ENCODE peak calls at places on chromosomes 16 and 17, in seven cellular contexts. One of them, this sample, is unnamed.

GRCh38 chr17:4733073-4733531 is 1.9 kb downstream of the MED11 start:
- DNase-seq in stimulated activated CD8-positive, alpha-beta memory T cell treated with anti-CD3 and anti-CD28 coated beads, Interleukin-7, amount 100 ng/mL, for 24 hours: no peak
- DNase-seq in MCF 10A: no peak
- DNase-seq in T-helper 2 cell: no peak
- DNase-seq in nephron progenitor cell: no peak
- DNase-seq in AG04450: no peak
- DNase-seq in activated T-cell treated with anti-CD3 and anti-CD28 coated beads for 48 hours: no peak
- DNase-seq in this sample: no peak

GRCh38 chr16:84117482-84117843 is 721 bp upstream of the MBTPS1 start:
- DNase-seq in stimulated activated CD8-positive, alpha-beta memory T cell treated with anti-CD3 and anti-CD28 coated beads, Interleukin-7, amount 100 ng/mL, for 24 hours: no peak
- DNase-seq in MCF 10A: no peak
- DNase-seq in T-helper 2 cell: no peak
- DNase-seq in nephron progenitor cell: no peak
- DNase-seq in AG04450: no peak
- DNase-seq in activated T-cell treated with anti-CD3 and anti-CD28 coated beads for 48 hours: no peak
- DNase-seq in this sample: no peak

GRCh38 chr16:16992986-16993783 is 477.6 kb downstream of the XYLT1 start:
- DNase-seq in stimulated activated CD8-positive, alpha-beta memory T cell treated with anti-CD3 and anti-CD28 coated beads, Interleukin-7, amount 100 ng/mL, for 24 hours: no peak
- DNase-seq in MCF 10A: no peak
- DNase-seq in T-helper 2 cell: peak
- DNase-seq in nephron progenitor cell: peak
- DNase-seq in AG04450: no peak
- DNase-seq in activated T-cell treated with anti-CD3 and anti-CD28 coated beads for 48 hours: no peak
- DNase-seq in this sample: no peak

GRCh38 chr16:20504418-20504817 is 53.1 kb downstream of the ACSM2A start:
- DNase-seq in stimulated activated CD8-positive, alpha-beta memory T cell treated with anti-CD3 and anti-CD28 coated beads, Interleukin-7, amount 100 ng/mL, for 24 hours: no peak
- DNase-seq in MCF 10A: no peak
- DNase-seq in T-helper 2 cell: no peak
- DNase-seq in nephron progenitor cell: no peak
- DNase-seq in AG04450: no peak
- DNase-seq in activated T-cell treated with anti-CD3 and anti-CD28 coated beads for 48 hours: no peak
- DNase-seq in this sample: no peak

GRCh38 chr16:82329504-82330192 is 159.6 kb upstream of the MPHOSPH6 start:
- DNase-seq in stimulated activated CD8-positive, alpha-beta memory T cell treated with anti-CD3 and anti-CD28 coated beads, Interleukin-7, amount 100 ng/mL, for 24 hours: no peak
- DNase-seq in MCF 10A: no peak
- DNase-seq in T-helper 2 cell: no peak
- DNase-seq in nephron progenitor cell: peak
- DNase-seq in AG04450: no peak
- DNase-seq in activated T-cell treated with anti-CD3 and anti-CD28 coated beads for 48 hours: no peak
- DNase-seq in this sample: no peak

GRCh38 chr17:42421479-42422332 is 1.4 kb downstream of the CAVIN1 start:
- DNase-seq in stimulated activated CD8-positive, alpha-beta memory T cell treated with anti-CD3 and anti-CD28 coated beads, Interleukin-7, amount 100 ng/mL, for 24 hours: no peak
- DNase-seq in MCF 10A: peak
- DNase-seq in T-helper 2 cell: no peak
- DNase-seq in nephron progenitor cell: peak
- DNase-seq in AG04450: no peak
- DNase-seq in activated T-cell treated with anti-CD3 and anti-CD28 coated beads for 48 hours: no peak
- DNase-seq in this sample: no peak

GRCh38 chr16:25523183-25523582 is 168.6 kb upstream of the HS3ST4 start:
- DNase-seq in stimulated activated CD8-positive, alpha-beta memory T cell treated with anti-CD3 and anti-CD28 coated beads, Interleukin-7, amount 100 ng/mL, for 24 hours: no peak
- DNase-seq in MCF 10A: no peak
- DNase-seq in T-helper 2 cell: no peak
- DNase-seq in nephron progenitor cell: no peak
- DNase-seq in AG04450: no peak
- DNase-seq in activated T-cell treated with anti-CD3 and anti-CD28 coated beads for 48 hours: no peak
- DNase-seq in this sample: no peak

GRCh38 chr17:10482252-10482651 is 12.9 kb upstream of the MYH4 start:
- DNase-seq in stimulated activated CD8-positive, alpha-beta memory T cell treated with anti-CD3 and anti-CD28 coated beads, Interleukin-7, amount 100 ng/mL, for 24 hours: no peak
- DNase-seq in MCF 10A: no peak
- DNase-seq in T-helper 2 cell: no peak
- DNase-seq in nephron progenitor cell: no peak
- DNase-seq in AG04450: no peak
- DNase-seq in activated T-cell treated with anti-CD3 and anti-CD28 coated beads for 48 hours: no peak
- DNase-seq in this sample: no peak

GRCh38 chr16:47887496-47887895 is 268.3 kb downstream of the ABCC12 start:
- DNase-seq in stimulated activated CD8-positive, alpha-beta memory T cell treated with anti-CD3 and anti-CD28 coated beads, Interleukin-7, amount 100 ng/mL, for 24 hours: no peak
- DNase-seq in MCF 10A: peak
- DNase-seq in T-helper 2 cell: no peak
- DNase-seq in nephron progenitor cell: peak
- DNase-seq in AG04450: no peak
- DNase-seq in activated T-cell treated with anti-CD3 and anti-CD28 coated beads for 48 hours: no peak
- DNase-seq in this sample: peak

GRCh38 chr16:89842471-89843408 is 14.5 kb downstream of the SPIRE2 start:
- DNase-seq in stimulated activated CD8-positive, alpha-beta memory T cell treated with anti-CD3 and anti-CD28 coated beads, Interleukin-7, amount 100 ng/mL, for 24 hours: no peak
- DNase-seq in MCF 10A: no peak
- DNase-seq in T-helper 2 cell: no peak
- DNase-seq in nephron progenitor cell: no peak
- DNase-seq in AG04450: peak
- DNase-seq in activated T-cell treated with anti-CD3 and anti-CD28 coated beads for 48 hours: no peak
- DNase-seq in this sample: peak

GRCh38 chr17:1413281-1413791 is 13.3 kb upstream of the YWHAE start:
- DNase-seq in stimulated activated CD8-positive, alpha-beta memory T cell treated with anti-CD3 and anti-CD28 coated beads, Interleukin-7, amount 100 ng/mL, for 24 hours: no peak
- DNase-seq in MCF 10A: peak
- DNase-seq in T-helper 2 cell: no peak
- DNase-seq in nephron progenitor cell: no peak
- DNase-seq in AG04450: no peak
- DNase-seq in activated T-cell treated with anti-CD3 and anti-CD28 coated beads for 48 hours: no peak
- DNase-seq in this sample: peak

GRCh38 chr17:82433560-82434215 is 15.3 kb upstream of the OGFOD3 start:
- DNase-seq in stimulated activated CD8-positive, alpha-beta memory T cell treated with anti-CD3 and anti-CD28 coated beads, Interleukin-7, amount 100 ng/mL, for 24 hours: no peak
- DNase-seq in MCF 10A: no peak
- DNase-seq in T-helper 2 cell: no peak
- DNase-seq in nephron progenitor cell: no peak
- DNase-seq in AG04450: no peak
- DNase-seq in activated T-cell treated with anti-CD3 and anti-CD28 coated beads for 48 hours: no peak
- DNase-seq in this sample: no peak

GRCh38 chr17:5785867-5786509 is 201.7 kb upstream of the NLRP1 start:
- DNase-seq in stimulated activated CD8-positive, alpha-beta memory T cell treated with anti-CD3 and anti-CD28 coated beads, Interleukin-7, amount 100 ng/mL, for 24 hours: no peak
- DNase-seq in MCF 10A: no peak
- DNase-seq in T-helper 2 cell: no peak
- DNase-seq in nephron progenitor cell: no peak
- DNase-seq in AG04450: peak
- DNase-seq in activated T-cell treated with anti-CD3 and anti-CD28 coated beads for 48 hours: no peak
- DNase-seq in this sample: peak

GRCh38 chr17:80110927-80111701 is 9.7 kb downstream of the GAA start:
- DNase-seq in stimulated activated CD8-positive, alpha-beta memory T cell treated with anti-CD3 and anti-CD28 coated beads, Interleukin-7, amount 100 ng/mL, for 24 hours: no peak
- DNase-seq in MCF 10A: no peak
- DNase-seq in T-helper 2 cell: no peak
- DNase-seq in nephron progenitor cell: no peak
- DNase-seq in AG04450: no peak
- DNase-seq in activated T-cell treated with anti-CD3 and anti-CD28 coated beads for 48 hours: no peak
- DNase-seq in this sample: no peak

GRCh38 chr17:59038734-59039133 is 67.9 kb downstream of the TRIM37 start:
- DNase-seq in stimulated activated CD8-positive, alpha-beta memory T cell treated with anti-CD3 and anti-CD28 coated beads, Interleukin-7, amount 100 ng/mL, for 24 hours: no peak
- DNase-seq in MCF 10A: no peak
- DNase-seq in T-helper 2 cell: no peak
- DNase-seq in nephron progenitor cell: no peak
- DNase-seq in AG04450: peak
- DNase-seq in activated T-cell treated with anti-CD3 and anti-CD28 coated beads for 48 hours: peak
- DNase-seq in this sample: no peak

GRCh38 chr17:45430738-45431530 is 1.7 kb downstream of the ARHGAP27 start:
- DNase-seq in stimulated activated CD8-positive, alpha-beta memory T cell treated with anti-CD3 and anti-CD28 coated beads, Interleukin-7, amount 100 ng/mL, for 24 hours: no peak
- DNase-seq in MCF 10A: no peak
- DNase-seq in T-helper 2 cell: no peak
- DNase-seq in nephron progenitor cell: no peak
- DNase-seq in AG04450: no peak
- DNase-seq in activated T-cell treated with anti-CD3 and anti-CD28 coated beads for 48 hours: no peak
- DNase-seq in this sample: no peak

GRCh38 chr17:73643012-73643845 is 1.0 kb downstream of the SDK2 start:
- DNase-seq in stimulated activated CD8-positive, alpha-beta memory T cell treated with anti-CD3 and anti-CD28 coated beads, Interleukin-7, amount 100 ng/mL, for 24 hours: no peak
- DNase-seq in MCF 10A: no peak
- DNase-seq in T-helper 2 cell: peak
- DNase-seq in nephron progenitor cell: peak
- DNase-seq in AG04450: no peak
- DNase-seq in activated T-cell treated with anti-CD3 and anti-CD28 coated beads for 48 hours: peak
- DNase-seq in this sample: no peak

GRCh38 chr16:80274576-80275191 is 266.1 kb upstream of the DYNLRB2 start:
- DNase-seq in stimulated activated CD8-positive, alpha-beta memory T cell treated with anti-CD3 and anti-CD28 coated beads, Interleukin-7, amount 100 ng/mL, for 24 hours: no peak
- DNase-seq in MCF 10A: peak
- DNase-seq in T-helper 2 cell: no peak
- DNase-seq in nephron progenitor cell: peak
- DNase-seq in AG04450: peak
- DNase-seq in activated T-cell treated with anti-CD3 and anti-CD28 coated beads for 48 hours: no peak
- DNase-seq in this sample: peak

GRCh38 chr17:55327225-55328088 is 62.7 kb downstream of the HLF start:
- DNase-seq in stimulated activated CD8-positive, alpha-beta memory T cell treated with anti-CD3 and anti-CD28 coated beads, Interleukin-7, amount 100 ng/mL, for 24 hours: no peak
- DNase-seq in MCF 10A: no peak
- DNase-seq in T-helper 2 cell: no peak
- DNase-seq in nephron progenitor cell: no peak
- DNase-seq in AG04450: no peak
- DNase-seq in activated T-cell treated with anti-CD3 and anti-CD28 coated beads for 48 hours: no peak
- DNase-seq in this sample: no peak

GRCh38 chr17:62720126-62720850 is 87.8 kb downstream of the MARCHF10 start:
- DNase-seq in stimulated activated CD8-positive, alpha-beta memory T cell treated with anti-CD3 and anti-CD28 coated beads, Interleukin-7, amount 100 ng/mL, for 24 hours: no peak
- DNase-seq in MCF 10A: peak
- DNase-seq in T-helper 2 cell: no peak
- DNase-seq in nephron progenitor cell: no peak
- DNase-seq in AG04450: no peak
- DNase-seq in activated T-cell treated with anti-CD3 and anti-CD28 coated beads for 48 hours: no peak
- DNase-seq in this sample: no peak

GRCh38 chr16:55567382-55567781 is 898 bp downstream of the CAPNS2 start:
- DNase-seq in stimulated activated CD8-positive, alpha-beta memory T cell treated with anti-CD3 and anti-CD28 coated beads, Interleukin-7, amount 100 ng/mL, for 24 hours: no peak
- DNase-seq in MCF 10A: peak
- DNase-seq in T-helper 2 cell: no peak
- DNase-seq in nephron progenitor cell: no peak
- DNase-seq in AG04450: no peak
- DNase-seq in activated T-cell treated with anti-CD3 and anti-CD28 coated beads for 48 hours: no peak
- DNase-seq in this sample: peak

GRCh38 chr16:24124291-24124690 is 131.8 kb upstream of the CACNG3 start:
- DNase-seq in stimulated activated CD8-positive, alpha-beta memory T cell treated with anti-CD3 and anti-CD28 coated beads, Interleukin-7, amount 100 ng/mL, for 24 hours: no peak
- DNase-seq in MCF 10A: no peak
- DNase-seq in T-helper 2 cell: no peak
- DNase-seq in nephron progenitor cell: no peak
- DNase-seq in AG04450: no peak
- DNase-seq in activated T-cell treated with anti-CD3 and anti-CD28 coated beads for 48 hours: no peak
- DNase-seq in this sample: no peak

This sample was measured in skeletal muscle cell.